ENCODE peak calls at places on chromosome 21, in six cellular contexts. I, G, A, N, T and E are unnamed samples. For H3K36me3 and H3K9me2, the result is how much of the 10 kb centered on the place peaks cover.

GRCh38 chr21:44866780-44867179 is 6.7 kb downstream of the PTTG1IP start:
- DNase-seq in I (no peak), A (peak), G (no peak), N (peak), T (no peak), E (no peak)

GRCh38 chr21:27885296-27885711 is 918.4 kb upstream of the ADAMTS5 start:
- DNase-seq in N (no peak), A (no peak), T (no peak), I (no peak), G (no peak), E (no peak)

GRCh38 chr21:44761011-44761729 is 40.5 kb downstream of the UBE2G2 start:
- DNase-seq in G (peak), T (no peak), I (peak), N (peak), A (peak), E (no peak)

GRCh38 chr21:28801906-28802305 is 190.8 kb downstream of the LTN1 start:
- DNase-seq in A (peak), I (no peak), G (no peak), N (no peak), T (no peak), E (no peak)

GRCh38 chr21:45281411-45282282 is 6.0 kb downstream of the POFUT2 start:
- DNase-seq in A (no peak), T (no peak), I (no peak), N (no peak), G (no peak), E (no peak)

GRCh38 chr21:29196664-29197052 is 66.2 kb downstream of the MAP3K7CL start:
- DNase-seq in A (peak), G (no peak), N (no peak), T (no peak), I (no peak), E (no peak)

GRCh38 chr21:16945580-16945979 is 567.3 kb upstream of the CXADR start:
- DNase-seq in I (no peak), T (no peak), A (no peak), N (no peak), G (no peak), E (no peak)

GRCh38 chr21:29232601-29233541 is 65.9 kb upstream of the BACH1 start:
- DNase-seq in A (peak), G (no peak), T (no peak), N (peak), I (peak), E (peak)

GRCh38 chr21:44432841-44433790 is 22.2 kb upstream of the LRRC3 start:
- DNase-seq in A (no peak), I (no peak), G (no peak), N (no peak), T (peak), E (no peak)

GRCh38 chr21:30166171-30166570 is 434 bp downstream of the CLDN17 start:
- DNase-seq in A (no peak), G (no peak), N (no peak), T (no peak), I (no peak), E (no peak)

GRCh38 chr21:45299026-45299863 is 11.6 kb upstream of the POFUT2 start:
- DNase-seq in G (no peak), T (no peak), N (no peak), I (no peak), A (no peak), E (no peak)

GRCh38 chr21:44529503-44530125 is 10.4 kb downstream of the KRTAP10-1 start:
- DNase-seq in I (no peak), T (no peak), N (no peak), G (no peak), A (no peak), E (no peak)

GRCh38 chr21:25283720-25284119 is 323.6 kb downstream of the MRPL39 start:
- DNase-seq in A (peak), N (peak), G (peak), T (no peak), I (peak), E (no peak)

GRCh38 chr21:45592208-45592619 is 50.0 kb upstream of the SLC19A1 start:
- DNase-seq in I (peak), G (peak), T (no peak), A (no peak), N (no peak), E (no peak)

GRCh38 chr21:45126983-45127382 is 52.6 kb downstream of the ADARB1 start:
- DNase-seq in I (no peak), G (no peak), A (no peak), T (no peak), N (no peak), E (no peak)

GRCh38 chr21:44858291-44858690 is 15.2 kb downstream of the PTTG1IP start:
- DNase-seq in N (no peak), T (no peak), I (no peak), A (no peak), G (no peak), E (no peak)

GRCh38 chr21:27171704-27172103 is 204.8 kb upstream of the ADAMTS5 start:
- DNase-seq in T (no peak), I (no peak), A (no peak), N (no peak), G (no peak), E (no peak)

GRCh38 chr21:33950425-33951079 is 34.9 kb upstream of the ATP5PO start:
- DNase-seq in N (no peak), A (no peak), G (no peak), T (no peak), I (no peak), E (no peak)

GRCh38 chr21:45120975-45121374 is 46.6 kb downstream of the ADARB1 start:
- DNase-seq in G (no peak), A (peak), N (no peak), I (no peak), T (no peak), E (no peak)

GRCh38 chr21:46393451-46393940 is 65.2 kb upstream of the DIP2A start:
- DNase-seq in G (no peak), N (peak), A (no peak), I (no peak), T (no peak), E (no peak)

GRCh38 chr21:25855591-25855990 is 120.8 kb downstream of the GABPA start:
- DNase-seq in G (no peak), A (no peak), T (no peak), I (no peak), N (no peak), E (no peak)

GRCh38 chr21:37257526-37257966 is 9.6 kb downstream of the VPS26C start:
- DNase-seq in T (peak), G (no peak), A (peak), N (no peak), I (peak), E (no peak)

GRCh38 chr21:45476582-45476981 is 65.7 kb downstream of the SLC19A1 start:
- DNase-seq in A (no peak), G (no peak), T (no peak), I (no peak), N (no peak), E (no peak)

GRCh38 chr21:33828083-33828482 is 87.5 kb downstream of the ATP5PO start:
- DNase-seq in T (no peak), A (no peak), N (no peak), G (no peak), I (no peak), E (no peak)

GRCh38 chr21:44802396-44803153 is 955 bp upstream of the UBE2G2 start:
- DNase-seq in A (peak), T (peak), N (peak), G (peak), I (peak), E (no peak)

GRCh38 chr21:46095106-46095719 is 2.7 kb upstream of the COL6A2 start:
- DNase-seq in N (no peak), I (no peak), T (no peak), A (no peak), G (no peak), E (no peak)

GRCh38 chr21:44360174-44360573 is 6.8 kb downstream of the TRPM2 start:
- DNase-seq in I (no peak), G (no peak), T (no peak), N (no peak), A (no peak), E (no peak)

GRCh38 chr21:23574932-23575331 is 2032.3 kb downstream of the MRPL39 start:
- DNase-seq in A (no peak), G (no peak), T (no peak), N (no peak), I (no peak), E (no peak)

GRCh38 chr21:21101911-21102310 is 103.7 kb downstream of the NCAM2 start:
- DNase-seq in A (peak), N (peak), G (peak), I (peak), T (peak), E (no peak)

GRCh38 chr21:40191616-40192015 is 324.4 kb downstream of the PCP4 start:
- DNase-seq in T (no peak), G (no peak), A (no peak), N (no peak), I (no peak), E (no peak)

GRCh38 chr21:40186036-40186435 is 318.8 kb downstream of the PCP4 start:
- DNase-seq in G (no peak), I (no peak), A (no peak), N (no peak), T (no peak), E (no peak)

GRCh38 chr21:40185208-40185607 is 318.0 kb downstream of the PCP4 start:
- DNase-seq in I (no peak), N (no peak), A (no peak), T (no peak), G (no peak), E (no peak)

GRCh38 chr21:40194181-40194580 is 326.9 kb downstream of the PCP4 start:
- DNase-seq in G (no peak), T (no peak), I (no peak), A (no peak), N (no peak), E (no peak)

DNA sequence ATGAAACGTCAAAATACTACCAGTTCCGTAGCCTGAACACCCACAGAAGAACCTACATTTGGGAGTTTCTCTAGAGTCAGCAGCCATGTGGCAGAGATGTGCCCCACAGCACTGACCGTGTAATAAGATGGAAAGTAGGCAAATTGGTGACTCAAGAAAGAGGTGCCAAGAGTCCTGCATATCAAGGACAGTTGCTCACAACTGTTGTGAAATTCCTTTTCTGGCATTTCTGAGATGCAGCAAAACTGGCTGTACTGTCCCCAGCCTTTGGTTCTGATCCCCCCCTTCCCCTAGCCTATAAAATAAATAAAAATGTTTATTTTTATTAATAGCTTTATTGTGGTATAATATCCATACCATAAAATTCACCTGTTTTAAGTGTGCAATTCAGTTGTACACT is 324.0 kb downstream of the PCP4 start:
- DNase-seq in T (no peak), G (no peak), N (no peak), A (no peak), I (no peak), E (no peak)
- H3K36me3 ChIP-seq in T (under half), G (under half), N (under half), A (under half), I (under half), E (under half)

DNA sequence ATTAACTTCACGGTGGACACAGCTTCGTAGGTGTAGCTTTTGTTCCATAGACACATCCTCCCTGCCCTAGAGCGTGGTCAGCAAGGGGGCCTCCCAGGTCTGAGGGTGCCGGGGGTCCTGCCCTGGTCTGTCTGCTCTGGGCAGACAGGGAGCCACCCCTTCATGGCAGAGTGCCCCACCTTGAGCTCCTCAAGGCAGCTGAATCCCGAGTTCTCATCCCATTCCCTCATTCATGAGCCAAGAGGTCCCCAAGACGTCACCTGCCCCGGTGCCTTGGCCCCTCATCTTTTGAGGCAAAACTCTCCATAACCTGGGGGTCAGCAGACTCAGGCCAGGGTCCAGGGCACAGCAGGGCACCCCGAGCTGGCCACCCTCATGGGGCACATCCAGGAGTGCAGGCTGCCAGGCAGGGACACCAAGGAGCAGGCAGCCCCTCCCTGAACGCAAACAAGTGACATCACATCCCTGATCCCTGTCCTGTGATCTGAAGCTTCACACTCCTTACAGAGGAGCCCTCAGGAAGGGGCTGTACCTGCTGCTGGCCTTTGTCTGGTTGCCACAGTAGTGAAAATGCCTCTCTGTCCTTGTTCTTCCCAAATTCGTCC is 23.3 kb downstream of the UBASH3A start:
- DNase-seq in N (peak), I (no peak), G (no peak), T (no peak), A (no peak), E (no peak)
- H3K9me2 ChIP-seq in N (under half), I (under half), G (under half), T (under half), A (under half), E (under half)

GRCh38 chr21:15928196-15928595 is 198.4 kb downstream of the USP25 start:
- DNase-seq in T (no peak), G (no peak), I (no peak), A (no peak), N (no peak), E (no peak)
- H3K4me3 ChIP-seq in T (no peak), G (no peak), I (no peak), A (no peak), N (no peak), E (no peak)

DNA sequence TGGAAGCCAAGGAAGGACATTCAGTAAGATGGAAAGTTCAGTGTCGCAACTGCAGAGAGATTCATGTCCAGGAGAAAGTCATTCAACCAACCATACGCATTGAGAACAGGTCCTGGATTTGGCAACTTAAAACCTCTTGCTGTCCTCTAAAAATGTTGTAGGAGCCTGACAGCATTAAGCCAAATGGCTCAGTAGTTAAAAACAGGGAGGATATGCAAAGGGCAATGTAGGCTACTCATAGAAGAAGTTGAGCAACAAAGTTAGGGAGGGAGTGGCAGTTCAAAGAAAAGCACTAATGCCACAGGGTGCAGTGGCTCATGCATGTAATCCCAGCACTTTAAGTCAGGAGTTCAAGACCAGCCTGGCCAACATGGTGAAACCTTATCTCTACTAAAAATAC is 92.9 kb upstream of the ERG start:
- DNase-seq in T (no peak), G (no peak), I (no peak), A (no peak), N (no peak), E (no peak)
- H3K36me3 ChIP-seq in T (under half), G (under half), I (under half), A (under half), N (under half), E (under half)

GRCh38 chr21:35770101-35770945 is 290.0 kb downstream of the SETD4 start:
- DNase-seq in N (no peak), T (no peak), I (no peak), A (no peak), G (no peak), E (no peak)
- H3K9me2 ChIP-seq in N (under half), T (under half), I (under half), A (under half), G (under half), E (under half)

GRCh38 chr21:41098481-41098880 is 69.5 kb upstream of the BACE2 start:
- DNase-seq in I (no peak), N (no peak), T (no peak), G (no peak), A (no peak), E (no peak)
- H3K4me3 ChIP-seq in I (no peak), N (no peak), T (no peak), G (no peak), A (no peak), E (no peak)

DNA sequence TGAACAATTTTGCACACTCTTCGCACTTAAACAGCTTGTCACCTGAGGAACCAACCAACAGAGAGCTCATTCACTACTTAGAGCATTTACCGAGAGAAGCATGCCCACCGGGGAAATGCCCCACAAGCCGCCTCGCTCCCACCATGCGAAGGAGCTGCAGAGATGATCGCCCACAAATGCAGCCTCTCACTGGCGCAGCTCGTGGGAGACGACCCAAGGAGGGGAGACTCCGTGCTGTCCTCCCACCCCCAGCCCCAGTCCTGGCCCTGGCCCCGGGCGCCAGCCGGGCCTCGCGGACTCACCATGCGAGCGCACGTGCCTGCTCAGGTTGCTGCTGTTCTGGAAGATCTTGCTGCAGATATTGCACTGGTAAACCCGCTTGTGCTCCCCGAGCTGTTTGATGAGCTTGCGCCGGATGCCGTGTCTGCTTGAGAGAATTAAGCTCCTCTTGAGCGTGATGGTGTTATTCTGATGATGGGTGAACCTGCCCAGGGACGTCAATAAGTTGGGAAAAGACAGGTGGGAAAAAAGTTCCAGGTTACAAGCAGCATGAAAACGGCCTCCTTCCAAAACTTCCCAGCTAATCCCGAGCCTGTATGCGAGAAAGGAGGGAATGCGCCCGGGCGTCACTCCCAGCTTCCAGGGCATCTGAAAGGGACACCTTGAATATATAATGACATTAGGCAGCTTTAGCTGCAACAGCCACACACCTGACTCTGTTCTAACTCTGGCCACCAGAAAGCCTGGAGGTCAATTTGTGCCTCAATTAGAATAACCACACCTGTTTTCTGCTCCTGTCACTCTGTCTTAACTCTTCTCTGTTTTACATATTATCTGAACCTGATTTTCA is 42.8 kb downstream of the PRDM15 start:
- DNase-seq in N (no peak), T (no peak), I (no peak), G (no peak), A (no peak), E (no peak)
- H3K36me3 ChIP-seq in N (under half), T (under half), I (under half), G (under half), A (under half), E (under half)

GRCh38 chr21:31331231-31331630 is 12.8 kb downstream of the TIAM1 start:
- DNase-seq in T (no peak), I (no peak), G (no peak), N (no peak), A (no peak), E (no peak)
- H3K9me2 ChIP-seq in T (under half), I (under half), G (under half), N (under half), A (under half), E (under half)

GRCh38 chr21:35051287-35051818 is 2.3 kb upstream of the RUNX1 start:
- DNase-seq in T (no peak), N (peak), A (peak), I (peak), G (peak), E (peak)
- H3K4me3 ChIP-seq in T (no peak), N (no peak), A (peak), I (no peak), G (no peak), E (peak)

DNA sequence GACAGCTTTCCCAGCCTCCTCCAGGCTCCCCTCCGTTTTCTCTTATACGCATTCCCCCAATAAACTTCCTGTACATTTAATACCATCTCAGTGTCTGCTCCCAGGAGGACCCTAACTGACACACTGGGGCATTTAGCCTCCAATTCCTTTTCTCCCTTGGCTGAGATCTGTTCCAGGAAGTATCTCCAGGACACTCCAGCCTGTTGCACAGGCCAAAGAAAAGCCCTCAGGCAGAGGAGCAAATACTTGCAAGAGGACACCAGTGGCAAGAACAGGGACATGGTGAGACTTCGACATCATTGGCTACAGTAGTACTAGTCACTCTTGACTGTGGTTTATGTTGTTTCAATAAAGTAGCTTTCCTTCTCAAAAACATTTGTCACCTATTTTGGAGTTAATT is 4.7 kb upstream of the SYNJ1 start:
- DNase-seq in A (peak), G (no peak), I (no peak), T (no peak), N (no peak), E (no peak)
- H3K36me3 ChIP-seq in A (under half), G (under half), I (under half), T (under half), N (under half), E (under half)